ENCODE peak calls at places on chromosomes 5 and 9, in five cellular contexts. F is colonic mucosa, Z is pancreas, P is cardiac muscle cell, R is left ventricle myocardium inferior. D is an unnamed sample.
A peak's percentile ranks its signal among the peaks of the same experiment; 100 is the strongest.

GRCh38 chr5:167802755-167803431 is 488.6 kb upstream of the WWC1 start:
- DNase-seq in F (no peak), P (peak; percentile 35), Z (no peak), R (no peak), D (no peak)

GRCh38 chr5:6125781-6126180 is 252.6 kb downstream of the MED10 start:
- DNase-seq in Z (no peak), P (no peak), F (no peak), R (no peak), D (no peak)

GRCh38 chr9:133768859-133769510 is 30.8 kb upstream of the SARDH start:
- DNase-seq in F (no peak), Z (peak; percentile 99), R (no peak), P (peak; percentile 61), D (peak; percentile 60)

GRCh38 chr5:160370713-160371034 is 248 bp upstream of the C1QTNF2 start:
- DNase-seq in Z (no peak), F (no peak), R (no peak), P (no peak), D (no peak)

GRCh38 chr5:65078331-65078730 is 309.6 kb downstream of the CWC27 start:
- DNase-seq in F (no peak), Z (no peak), P (no peak), R (no peak), D (no peak)

GRCh38 chr9:121567142-121568100 is 67.8 kb upstream of the GGTA1 start:
- DNase-seq in R (peak; percentile 25), P (peak; percentile 29), Z (no peak), F (no peak), D (no peak)

GRCh38 chr9:97518909-97519307 is 17.4 kb downstream of the TMOD1 start:
- DNase-seq in Z (no peak), R (no peak), P (no peak), F (peak; percentile 61), D (no peak)

GRCh38 chr5:171122372-171122771 is 186.7 kb upstream of the TLX3 start:
- DNase-seq in F (peak; percentile 25), R (no peak), Z (peak; percentile 31), P (no peak), D (no peak)

GRCh38 chr5:145495171-145495570 is 340.0 kb downstream of the PRELID2 start:
- DNase-seq in P (no peak), Z (no peak), R (no peak), F (no peak), D (no peak)

GRCh38 chr5:109215040-109215439 is 194.7 kb downstream of the PJA2 start:
- DNase-seq in F (no peak), R (no peak), P (no peak), Z (no peak), D (no peak)

GRCh38 chr9:17291766-17292165 is 156.9 kb downstream of the CNTLN start:
- DNase-seq in Z (no peak), P (no peak), F (no peak), R (no peak), D (no peak)

GRCh38 chr5:116990010-116990409 is 415.4 kb upstream of the SEMA6A start:
- DNase-seq in F (no peak), R (no peak), P (peak; percentile 7), Z (no peak), D (no peak)

GRCh38 chr5:54854883-54855581 is 130.4 kb downstream of the ESM1 start:
- DNase-seq in R (no peak), F (no peak), P (no peak), Z (no peak), D (no peak)

GRCh38 chr9:18331808-18332209 is 142.1 kb upstream of the ADAMTSL1 start:
- DNase-seq in R (no peak), P (peak; percentile 19), F (no peak), Z (no peak), D (no peak)

GRCh38 chr5:17257705-17258273 is 40.4 kb downstream of the BASP1 start:
- DNase-seq in R (no peak), P (no peak), F (peak; percentile 25), Z (no peak), D (no peak)

GRCh38 chr5:95937607-95938152 is 24.0 kb downstream of the ELL2 start:
- DNase-seq in F (no peak), Z (no peak), P (no peak), R (no peak), D (no peak)

GRCh38 chr5:82023530-82024095 is 51.8 kb downstream of the ATG10 start:
- DNase-seq in P (no peak), Z (no peak), F (no peak), R (no peak), D (no peak)

GRCh38 chr9:120692901-120693573 is 21.2 kb downstream of the MEGF9 start:
- DNase-seq in P (no peak), F (no peak), Z (no peak), R (no peak), D (no peak)

GRCh38 chr9:8514760-8515159 is 715.2 kb upstream of the DMAC1 start:
- DNase-seq in R (no peak), Z (no peak), F (no peak), P (no peak), D (no peak)

GRCh38 chr5:41414598-41414997 is 95.8 kb downstream of the PLCXD3 start:
- DNase-seq in Z (no peak), R (no peak), F (no peak), P (no peak), D (no peak)

GRCh38 chr5:175829718-175830585 is 41.4 kb upstream of the CPLX2 start:
- DNase-seq in F (no peak), R (no peak), Z (no peak), P (no peak), D (no peak)

GRCh38 chr9:80665479-80665878 is 1023.9 kb downstream of the TLE1 start:
- DNase-seq in P (no peak), Z (no peak), F (no peak), R (no peak), D (no peak)

GRCh38 chr9:80664327-80665210 is 1024.8 kb downstream of the TLE1 start:
- DNase-seq in R (no peak), F (no peak), Z (no peak), P (no peak), D (no peak)
- TF ChIP-seq CTCF in R (no peak), F (no peak), Z (no peak), P (no peak), D (no peak)

GRCh38 chr9:93129286-93129685 is 4.8 kb downstream of the NINJ1 start:
- DNase-seq in F (no peak), R (peak; percentile 54), Z (peak; percentile 22), P (no peak), D (no peak)
- H3K4me1 ChIP-seq in F (peaks cover 20% of the 10 kb centered on the region), R (peaks cover 81% of the 10 kb centered on the region), Z (peaks cover 15% of the 10 kb centered on the region), P (peaks cover 20% of the 10 kb centered on the region), D (peaks cover 71% of the 10 kb centered on the region)

DNA sequence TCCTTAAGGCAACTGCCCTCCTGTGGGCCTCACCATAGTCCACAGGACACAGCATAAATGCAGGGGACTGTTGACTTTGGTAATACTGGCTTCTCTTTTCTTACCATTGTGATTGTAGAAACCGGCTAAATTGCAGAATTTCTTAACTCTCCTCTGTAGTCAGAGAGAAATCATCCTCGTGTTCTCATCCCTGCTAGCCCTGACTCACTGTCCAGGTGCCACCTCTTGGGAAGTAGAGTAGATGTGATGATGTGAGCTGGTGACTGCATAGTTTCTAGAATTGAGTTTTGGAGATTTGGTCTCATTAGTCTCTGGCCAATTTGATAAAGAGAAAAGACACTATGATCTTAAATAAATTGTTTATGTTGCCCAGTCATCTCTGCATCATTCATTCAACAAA is 5.5 kb downstream of the PHF24 start:
- DNase-seq in Z (no peak), F (no peak), P (no peak), R (no peak), D (no peak)
- H3K27me3 ChIP-seq in Z (no peaks in the 10 kb centered on the region), F (peaks cover 13% of the 10 kb centered on the region), P (peaks cover 23% of the 10 kb centered on the region), R (peaks cover 81% of the 10 kb centered on the region), D (peaks cover 39% of the 10 kb centered on the region)

DNA sequence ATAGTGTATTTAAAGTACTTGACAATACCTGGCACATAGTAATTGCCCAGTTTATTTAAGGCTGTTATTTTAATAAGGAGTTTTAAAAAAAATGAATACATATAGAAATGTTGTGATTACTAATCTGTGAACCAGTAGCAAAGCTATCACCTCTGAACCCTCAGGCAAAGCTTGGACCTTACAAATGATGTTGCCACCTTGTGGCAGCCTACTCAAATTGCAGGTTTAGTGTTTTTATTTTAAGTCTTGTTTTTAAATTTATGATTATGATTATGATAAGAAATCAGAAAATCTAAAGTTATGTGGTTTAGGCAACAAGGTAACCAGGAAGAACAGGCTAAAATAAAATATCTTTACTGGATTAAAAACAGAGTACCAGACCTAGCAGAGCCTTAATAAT is 35.8 kb downstream of the PPARGC1B start:
- DNase-seq in P (no peak), Z (no peak), R (no peak), F (no peak), D (no peak)
- TF ChIP-seq CTCF in P (peak; percentile 22), Z (no peak), R (peak; percentile 38), F (peak; percentile 21), D (no peak)

GRCh38 chr9:33450747-33451146 is 3.4 kb upstream of the AQP3 start:
- DNase-seq in P (no peak), Z (no peak), R (no peak), F (no peak), D (no peak)
- H3K4me1 ChIP-seq in P (no peaks in the 10 kb centered on the region), Z (no peaks in the 10 kb centered on the region), R (peaks cover 27% of the 10 kb centered on the region), F (peaks cover 5% of the 10 kb centered on the region), D (peaks cover 15% of the 10 kb centered on the region)

GRCh38 chr9:132025766-132026165 is 53.9 kb downstream of the MED27 start:
- DNase-seq in P (no peak), R (no peak), F (no peak), Z (no peak), D (no peak)
- H3K27me3 ChIP-seq in P (no peaks in the 10 kb centered on the region), R (no peaks in the 10 kb centered on the region), F (no peaks in the 10 kb centered on the region), Z (no peaks in the 10 kb centered on the region), D (no peaks in the 10 kb centered on the region)

GRCh38 chr5:140345919-140346347 is 470 bp downstream of the HBEGF start:
- DNase-seq in R (peak; percentile 73), Z (peak; percentile 73), F (peak; percentile 61), P (peak; percentile 73), D (peak; percentile 85)
- TF ChIP-seq CTCF in R (peak; percentile 58), Z (no peak), F (no peak), P (peak; percentile 36), D (peak; percentile 43)